ENCODE peak calls at places on chromosomes 4 and X, in eight cellular contexts. One of them, this sample, is unnamed.

GRCh38 chr4:10639100-10639499 is 45.5 kb downstream of the CLNK start:
- DNase-seq in heart left ventricle: no peak
- DNase-seq in AG10803: no peak
- DNase-seq in right atrium auricular region: no peak
- DNase-seq in astrocyte: no peak
- DNase-seq in foreskin fibroblast: peak
- DNase-seq in AG04450: no peak
- DNase-seq in uterus: no peak
- DNase-seq in this sample: no peak

GRCh38 chr4:48109413-48110263 is 24.4 kb downstream of the TXK start:
- DNase-seq in heart left ventricle: no peak
- DNase-seq in AG10803: peak
- DNase-seq in right atrium auricular region: no peak
- DNase-seq in astrocyte: peak
- DNase-seq in foreskin fibroblast: peak
- DNase-seq in AG04450: no peak
- DNase-seq in uterus: no peak
- DNase-seq in this sample: peak

GRCh38 chr4:158170691-158171455 is 2.0 kb downstream of the GASK1B start:
- DNase-seq in heart left ventricle: peak
- DNase-seq in AG10803: peak
- DNase-seq in right atrium auricular region: peak
- DNase-seq in astrocyte: no peak
- DNase-seq in foreskin fibroblast: peak
- DNase-seq in AG04450: no peak
- DNase-seq in uterus: peak
- DNase-seq in this sample: no peak

GRCh38 chrX:124231454-124231853 is 101.0 kb upstream of the TEX13D start:
- DNase-seq in heart left ventricle: no peak
- DNase-seq in AG10803: no peak
- DNase-seq in right atrium auricular region: no peak
- DNase-seq in astrocyte: no peak
- DNase-seq in foreskin fibroblast: no peak
- DNase-seq in AG04450: no peak
- DNase-seq in uterus: no peak
- DNase-seq in this sample: no peak

GRCh38 chr4:17155486-17155885 is 257.0 kb upstream of the LDB2 start:
- DNase-seq in heart left ventricle: no peak
- DNase-seq in AG10803: peak
- DNase-seq in right atrium auricular region: no peak
- DNase-seq in astrocyte: no peak
- DNase-seq in foreskin fibroblast: peak
- DNase-seq in AG04450: no peak
- DNase-seq in uterus: no peak
- DNase-seq in this sample: no peak

GRCh38 chrX:11944486-11944885 is 186.4 kb downstream of the MSL3 start:
- DNase-seq in heart left ventricle: no peak
- DNase-seq in AG10803: peak
- DNase-seq in right atrium auricular region: no peak
- DNase-seq in astrocyte: peak
- DNase-seq in foreskin fibroblast: peak
- DNase-seq in AG04450: no peak
- DNase-seq in uterus: no peak
- DNase-seq in this sample: peak

GRCh38 chr4:154293427-154293826 is 198.2 kb downstream of the DCHS2 start:
- DNase-seq in heart left ventricle: no peak
- DNase-seq in AG10803: no peak
- DNase-seq in right atrium auricular region: no peak
- DNase-seq in astrocyte: no peak
- DNase-seq in foreskin fibroblast: no peak
- DNase-seq in AG04450: no peak
- DNase-seq in uterus: no peak
- DNase-seq in this sample: no peak

GRCh38 chr4:7394184-7394575 is 40.5 kb downstream of the PSAPL1 start:
- DNase-seq in heart left ventricle: no peak
- DNase-seq in AG10803: no peak
- DNase-seq in right atrium auricular region: peak
- DNase-seq in astrocyte: no peak
- DNase-seq in foreskin fibroblast: no peak
- DNase-seq in AG04450: no peak
- DNase-seq in uterus: no peak
- DNase-seq in this sample: no peak

GRCh38 chrX:103674531-103675454 is 11.7 kb downstream of the MORF4L2 start:
- DNase-seq in heart left ventricle: no peak
- DNase-seq in AG10803: no peak
- DNase-seq in right atrium auricular region: no peak
- DNase-seq in astrocyte: no peak
- DNase-seq in foreskin fibroblast: no peak
- DNase-seq in AG04450: no peak
- DNase-seq in uterus: no peak
- DNase-seq in this sample: no peak

GRCh38 chr4:148651991-148652390 is 209.8 kb upstream of the NR3C2 start:
- DNase-seq in heart left ventricle: no peak
- DNase-seq in AG10803: no peak
- DNase-seq in right atrium auricular region: no peak
- DNase-seq in astrocyte: no peak
- DNase-seq in foreskin fibroblast: no peak
- DNase-seq in AG04450: no peak
- DNase-seq in uterus: no peak
- DNase-seq in this sample: no peak

GRCh38 chr4:11585506-11585905 is 156.8 kb upstream of the HS3ST1 start:
- DNase-seq in heart left ventricle: no peak
- DNase-seq in AG10803: no peak
- DNase-seq in right atrium auricular region: no peak
- DNase-seq in astrocyte: no peak
- DNase-seq in foreskin fibroblast: peak
- DNase-seq in AG04450: no peak
- DNase-seq in uterus: peak
- DNase-seq in this sample: no peak

GRCh38 chr4:5165419-5166369 is 114.4 kb downstream of the STK32B start:
- DNase-seq in heart left ventricle: no peak
- DNase-seq in AG10803: peak
- DNase-seq in right atrium auricular region: no peak
- DNase-seq in astrocyte: peak
- DNase-seq in foreskin fibroblast: no peak
- DNase-seq in AG04450: no peak
- DNase-seq in uterus: no peak
- DNase-seq in this sample: no peak

GRCh38 chr4:97394653-97395052 is 748.6 kb downstream of the STPG2 start:
- DNase-seq in heart left ventricle: no peak
- DNase-seq in AG10803: no peak
- DNase-seq in right atrium auricular region: no peak
- DNase-seq in astrocyte: peak
- DNase-seq in foreskin fibroblast: peak
- DNase-seq in AG04450: no peak
- DNase-seq in uterus: no peak
- DNase-seq in this sample: no peak

GRCh38 chr4:51901363-51901762 is 58.4 kb downstream of the DCUN1D4 start:
- DNase-seq in heart left ventricle: no peak
- DNase-seq in AG10803: no peak
- DNase-seq in right atrium auricular region: no peak
- DNase-seq in astrocyte: no peak
- DNase-seq in foreskin fibroblast: no peak
- DNase-seq in AG04450: no peak
- DNase-seq in uterus: no peak
- DNase-seq in this sample: no peak

GRCh38 chr4:40890764-40891163 is 141.0 kb downstream of the NSUN7 start:
- DNase-seq in heart left ventricle: no peak
- DNase-seq in AG10803: no peak
- DNase-seq in right atrium auricular region: no peak
- DNase-seq in astrocyte: no peak
- DNase-seq in foreskin fibroblast: no peak
- DNase-seq in AG04450: no peak
- DNase-seq in uterus: no peak
- DNase-seq in this sample: no peak

DNA sequence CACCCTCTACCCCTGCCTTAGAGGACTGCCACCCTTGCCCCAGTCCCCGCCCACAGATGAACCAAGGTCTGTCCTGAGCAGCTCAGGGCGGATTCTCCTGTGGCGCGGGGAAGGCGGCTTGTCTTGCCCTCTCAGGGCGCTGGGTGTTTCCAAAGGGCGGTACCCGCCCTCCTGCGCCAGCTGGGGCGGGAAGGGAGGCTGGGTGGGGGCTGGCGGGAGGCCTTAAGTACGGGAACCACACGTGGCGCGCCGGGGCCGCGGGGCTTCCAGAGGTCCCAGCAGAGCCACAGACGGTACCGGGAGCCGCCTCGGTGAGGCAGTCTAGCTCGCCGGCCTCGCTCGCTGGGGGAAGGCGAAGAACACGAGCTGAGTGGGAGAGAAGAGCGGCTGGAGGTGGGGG is 361.1 kb downstream of the MID1IP1 start:
- DNase-seq in heart left ventricle: no peak
- DNase-seq in AG10803: no peak
- DNase-seq in right atrium auricular region: no peak
- DNase-seq in astrocyte: no peak
- DNase-seq in foreskin fibroblast: no peak
- DNase-seq in AG04450: no peak
- DNase-seq in uterus: no peak
- DNase-seq in this sample: no peak
- TF ChIP-seq CTCF in heart left ventricle: no peak
- TF ChIP-seq CTCF in AG10803: no peak
- TF ChIP-seq CTCF in right atrium auricular region: peak
- TF ChIP-seq CTCF in astrocyte: no peak
- TF ChIP-seq CTCF in foreskin fibroblast: no peak
- TF ChIP-seq CTCF in AG04450: no peak
- TF ChIP-seq CTCF in uterus: peak
- TF ChIP-seq CTCF in this sample: no peak

GRCh38 chr4:174689618-174690017 is 139.4 kb downstream of the GLRA3 start:
- DNase-seq in heart left ventricle: no peak
- DNase-seq in AG10803: no peak
- DNase-seq in right atrium auricular region: no peak
- DNase-seq in astrocyte: no peak
- DNase-seq in foreskin fibroblast: no peak
- DNase-seq in AG04450: no peak
- DNase-seq in uterus: no peak
- DNase-seq in this sample: no peak
- TF ChIP-seq CTCF in heart left ventricle: no peak
- TF ChIP-seq CTCF in AG10803: no peak
- TF ChIP-seq CTCF in right atrium auricular region: no peak
- TF ChIP-seq CTCF in astrocyte: no peak
- TF ChIP-seq CTCF in foreskin fibroblast: no peak
- TF ChIP-seq CTCF in AG04450: no peak
- TF ChIP-seq CTCF in uterus: no peak
- TF ChIP-seq CTCF in this sample: no peak

GRCh38 chr4:763922-764321 is 58.3 kb downstream of the PCGF3 start:
- DNase-seq in heart left ventricle: peak
- DNase-seq in AG10803: no peak
- DNase-seq in right atrium auricular region: no peak
- DNase-seq in astrocyte: no peak
- DNase-seq in foreskin fibroblast: no peak
- DNase-seq in AG04450: no peak
- DNase-seq in uterus: no peak
- DNase-seq in this sample: no peak

GRCh38 chr4:763191-763810 is 57.7 kb downstream of the PCGF3 start:
- DNase-seq in heart left ventricle: peak
- DNase-seq in AG10803: no peak
- DNase-seq in right atrium auricular region: no peak
- DNase-seq in astrocyte: no peak
- DNase-seq in foreskin fibroblast: no peak
- DNase-seq in AG04450: no peak
- DNase-seq in uterus: no peak
- DNase-seq in this sample: no peak

GRCh38 chr4:761086-761485 is 55.5 kb downstream of the PCGF3 start:
- DNase-seq in heart left ventricle: peak
- DNase-seq in AG10803: no peak
- DNase-seq in right atrium auricular region: no peak
- DNase-seq in astrocyte: no peak
- DNase-seq in foreskin fibroblast: no peak
- DNase-seq in AG04450: no peak
- DNase-seq in uterus: no peak
- DNase-seq in this sample: no peak

GRCh38 chr4:761739-762138 is 56.1 kb downstream of the PCGF3 start:
- DNase-seq in heart left ventricle: peak
- DNase-seq in AG10803: no peak
- DNase-seq in right atrium auricular region: no peak
- DNase-seq in astrocyte: no peak
- DNase-seq in foreskin fibroblast: no peak
- DNase-seq in AG04450: no peak
- DNase-seq in uterus: no peak
- DNase-seq in this sample: no peak

DNA sequence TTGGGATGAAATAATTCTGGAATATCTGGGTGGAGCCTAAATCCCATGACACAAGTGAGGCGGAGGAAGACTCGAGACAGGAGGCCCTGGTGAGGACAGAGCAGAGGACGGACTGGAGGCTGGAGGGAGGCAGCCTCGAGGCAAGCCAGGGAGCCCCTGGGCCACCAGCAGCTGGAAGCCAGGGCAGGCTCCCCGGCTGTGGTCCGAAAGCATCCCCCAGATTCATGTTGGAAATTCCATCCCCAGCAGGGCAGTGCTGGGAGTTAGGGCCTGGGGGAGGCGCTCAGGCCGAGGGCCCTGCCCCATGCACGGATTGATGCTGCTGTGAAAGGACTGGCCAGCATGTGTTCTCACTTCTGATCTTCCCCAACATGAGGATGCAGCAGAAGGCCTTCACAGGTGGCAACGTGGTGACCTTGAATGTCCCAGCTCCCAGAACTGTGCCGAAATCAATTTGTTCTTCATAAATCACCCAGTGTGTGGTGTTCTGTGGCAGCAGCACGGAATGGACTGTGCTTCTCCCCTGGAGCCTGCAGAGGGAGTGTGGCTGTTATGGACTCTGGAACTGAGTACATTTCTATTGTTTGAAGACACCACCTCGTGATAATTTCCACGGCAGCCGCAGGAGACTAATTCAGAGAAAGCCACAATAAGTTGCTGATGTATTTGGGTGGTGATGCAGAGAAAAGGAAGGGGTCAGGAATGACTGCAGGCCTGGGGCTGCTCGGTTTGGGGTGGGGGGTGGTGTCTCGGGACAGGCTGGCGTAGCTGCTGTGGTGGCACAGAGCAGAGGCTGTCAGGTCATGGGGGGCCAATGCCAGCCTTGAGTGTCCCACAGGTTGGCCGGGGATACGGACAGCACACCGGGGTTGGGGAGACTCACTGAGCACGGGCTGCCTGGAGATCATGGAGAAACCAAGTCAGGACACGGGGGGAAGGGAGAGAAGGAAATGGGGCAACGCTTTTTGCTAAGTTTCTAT is 56.9 kb downstream of the PCGF3 start:
- DNase-seq in heart left ventricle: peak
- DNase-seq in AG10803: no peak
- DNase-seq in right atrium auricular region: no peak
- DNase-seq in astrocyte: peak
- DNase-seq in foreskin fibroblast: peak
- DNase-seq in AG04450: no peak
- DNase-seq in uterus: no peak
- DNase-seq in this sample: no peak
- TF ChIP-seq CTCF in heart left ventricle: no peak
- TF ChIP-seq CTCF in AG10803: peak
- TF ChIP-seq CTCF in right atrium auricular region: no peak
- TF ChIP-seq CTCF in astrocyte: peak
- TF ChIP-seq CTCF in foreskin fibroblast: peak
- TF ChIP-seq CTCF in AG04450: peak
- TF ChIP-seq CTCF in uterus: no peak
- TF ChIP-seq CTCF in this sample: peak

DNA sequence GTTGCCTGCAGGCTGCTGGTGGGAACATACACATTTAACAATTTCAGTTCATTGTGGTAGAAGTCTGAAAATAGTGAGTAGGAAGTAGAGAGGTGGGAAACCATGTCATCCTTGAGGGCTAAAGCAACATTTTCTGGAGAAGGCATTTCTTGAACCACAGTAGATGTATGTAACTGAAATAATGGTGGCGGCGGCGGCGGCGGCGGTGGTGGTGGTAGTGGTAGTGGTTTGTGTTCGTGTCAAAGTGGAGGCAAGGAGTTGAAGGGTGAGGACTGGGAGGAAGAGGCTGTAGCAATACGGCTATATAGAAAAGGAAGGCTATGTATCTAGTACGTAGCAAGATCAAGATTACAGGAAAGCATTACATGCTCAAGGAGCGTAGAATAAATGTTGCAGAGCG is 1381.6 kb upstream of the TENM3 start:
- DNase-seq in heart left ventricle: no peak
- DNase-seq in AG10803: no peak
- DNase-seq in right atrium auricular region: no peak
- DNase-seq in astrocyte: no peak
- DNase-seq in foreskin fibroblast: no peak
- DNase-seq in AG04450: no peak
- DNase-seq in uterus: no peak
- DNase-seq in this sample: no peak
- TF ChIP-seq CTCF in heart left ventricle: no peak
- TF ChIP-seq CTCF in AG10803: no peak
- TF ChIP-seq CTCF in right atrium auricular region: no peak
- TF ChIP-seq CTCF in astrocyte: no peak
- TF ChIP-seq CTCF in foreskin fibroblast: no peak
- TF ChIP-seq CTCF in AG04450: no peak
- TF ChIP-seq CTCF in uterus: no peak
- TF ChIP-seq CTCF in this sample: no peak

This sample was measured in HFFc6.